ENCODE peak calls at places on chromosomes 7 and 10, in five cellular contexts. N, D, O, U and J are unnamed samples.

GRCh38 chr7:80659120-80660055 is 20.9 kb downstream of the CD36 start:
- DNase-seq in N (peak), D (peak), O (peak), U (peak), J (no peak)

GRCh38 chr7:6161463-6162330 is 110.7 kb downstream of the CYTH3 start:
- DNase-seq in N (no peak), D (no peak), O (no peak), U (no peak), J (no peak)

GRCh38 chr7:25852249-25852994 is 299.6 kb upstream of the NFE2L3 start:
- DNase-seq in N (peak), D (no peak), O (no peak), U (peak), J (no peak)

GRCh38 chr7:141012044-141012685 is 2.6 kb downstream of the MRPS33 start:
- DNase-seq in N (peak), D (peak), O (peak), U (peak), J (no peak)

GRCh38 chr10:35502697-35503096 is 102.4 kb upstream of the GJD4 start:
- DNase-seq in N (no peak), D (no peak), O (no peak), U (no peak), J (no peak)

GRCh38 chr7:152495867-152496266 is 60.1 kb upstream of the KMT2C start:
- DNase-seq in N (no peak), D (no peak), O (no peak), U (no peak), J (no peak)

GRCh38 chr10:11525503-11525902 is 85.9 kb downstream of the USP6NL start:
- DNase-seq in N (peak), D (peak), O (no peak), U (no peak), J (no peak)

GRCh38 chr7:139913006-139913405 is 83.9 kb downstream of the TBXAS1 start:
- DNase-seq in N (no peak), D (no peak), O (no peak), U (no peak), J (no peak)

GRCh38 chr10:49761789-49762565 is at the start of gene OGDHL:
- DNase-seq in N (peak), D (peak), O (peak), U (peak), J (peak)

GRCh38 chr7:113828581-113828980 is 90.2 kb downstream of the PPP1R3A start:
- DNase-seq in N (no peak), D (no peak), O (no peak), U (no peak), J (no peak)

GRCh38 chr10:46545861-46546590 is 10.4 kb downstream of the GPRIN2 start:
- DNase-seq in N (no peak), D (no peak), O (no peak), U (no peak), J (no peak)

GRCh38 chr10:36373424-36374096 is 731.5 kb upstream of the FZD8 start:
- DNase-seq in N (no peak), D (no peak), O (no peak), U (peak), J (no peak)

GRCh38 chr7:13282377-13282980 is 595.0 kb downstream of the ARL4A start:
- DNase-seq in N (peak), D (peak), O (no peak), U (peak), J (no peak)

GRCh38 chr7:13276977-13277376 is 589.5 kb downstream of the ARL4A start:
- DNase-seq in N (peak), D (no peak), O (no peak), U (peak), J (no peak)

GRCh38 chr7:13279854-13280435 is 592.5 kb downstream of the ARL4A start:
- DNase-seq in N (peak), D (peak), O (no peak), U (peak), J (no peak)

DNA sequence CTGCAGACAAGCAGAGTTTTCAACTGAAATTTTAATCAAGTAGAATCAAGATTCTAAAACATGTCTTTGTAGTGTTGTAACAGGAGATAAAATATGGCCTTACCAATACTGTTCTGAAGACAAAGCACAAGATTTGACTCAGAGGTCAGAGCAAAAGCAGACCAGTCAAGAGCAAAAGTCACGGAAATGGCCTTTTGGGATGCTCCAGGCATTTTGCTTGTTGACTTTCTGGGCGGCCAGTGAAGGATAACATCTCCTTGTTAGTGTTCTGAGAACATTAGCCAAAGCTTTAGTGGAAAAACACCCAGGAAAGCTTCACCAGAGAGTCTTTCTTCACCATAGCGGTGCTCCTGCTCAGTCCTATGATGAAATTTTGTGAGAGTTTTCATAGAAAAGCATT is 590.6 kb downstream of the ARL4A start:
- DNase-seq in N (no peak), D (no peak), O (no peak), U (no peak), J (no peak)
- H2AFZ ChIP-seq in N (no peak), D (no peak), O (no peak), U (no peak), J (no peak)

GRCh38 chr10:30709229-30709628 is 79.7 kb upstream of the LYZL2 start:
- DNase-seq in N (no peak), D (no peak), O (no peak), U (no peak), J (no peak)
- TF ChIP-seq CTCF in N (no peak), D (no peak), O (no peak), U (no peak), J (peak)

DNA sequence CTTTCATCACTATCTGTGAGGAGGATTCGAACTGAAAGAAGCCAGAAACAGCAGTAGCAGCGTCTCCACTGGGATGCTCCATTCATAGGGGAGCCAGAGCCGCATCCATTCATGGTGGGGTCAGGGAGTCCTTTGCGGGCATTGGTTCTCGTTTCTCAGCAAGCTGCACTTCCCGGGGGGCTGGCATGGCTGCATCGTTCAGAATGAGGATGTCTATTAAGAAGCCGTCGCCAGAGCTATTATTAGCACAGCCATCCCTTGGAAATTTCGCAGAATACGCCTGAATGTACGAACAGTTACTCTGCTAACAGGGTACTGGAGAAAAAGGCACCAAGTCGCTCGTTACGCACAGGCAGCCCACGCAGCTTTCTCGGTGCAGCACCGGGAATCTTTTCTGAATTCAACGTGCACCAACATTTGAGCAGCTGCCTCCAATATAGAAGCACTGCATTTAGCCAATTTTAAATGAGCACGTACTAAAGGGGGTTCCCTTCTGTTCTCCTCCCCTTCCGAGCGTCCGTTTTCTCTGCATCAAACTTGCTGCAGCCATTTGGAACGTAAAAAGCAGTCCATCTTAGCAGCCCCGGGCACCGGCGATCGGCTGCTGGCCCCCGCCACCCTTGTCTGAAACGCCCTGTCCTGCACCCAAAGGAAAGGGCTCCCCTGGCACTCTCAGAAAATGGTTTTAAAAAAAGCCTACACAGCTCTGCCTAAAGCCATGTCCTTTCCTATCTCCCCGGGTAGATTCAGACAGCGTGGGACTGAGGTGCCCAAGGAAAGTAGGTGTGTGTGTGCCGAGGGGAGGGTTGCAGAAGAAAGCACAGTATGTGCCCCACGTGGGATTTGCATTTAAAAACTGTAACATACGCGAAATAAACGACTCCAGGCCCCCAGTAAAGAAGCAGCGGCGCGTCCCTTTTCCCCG is 304.1 kb downstream of the PRPF18 start:
- DNase-seq in N (peak), D (peak), O (no peak), U (peak), J (no peak)
- H3K9ac ChIP-seq in N (peak), D (peak), O (peak), U (no peak), J (peak)

GRCh38 chr10:120195984-120196712 is 260.9 kb upstream of the PLPP4 start:
- DNase-seq in N (no peak), D (no peak), O (no peak), U (no peak), J (no peak)
- H2AFZ ChIP-seq in N (no peak), D (no peak), O (no peak), U (no peak), J (no peak)

DNA sequence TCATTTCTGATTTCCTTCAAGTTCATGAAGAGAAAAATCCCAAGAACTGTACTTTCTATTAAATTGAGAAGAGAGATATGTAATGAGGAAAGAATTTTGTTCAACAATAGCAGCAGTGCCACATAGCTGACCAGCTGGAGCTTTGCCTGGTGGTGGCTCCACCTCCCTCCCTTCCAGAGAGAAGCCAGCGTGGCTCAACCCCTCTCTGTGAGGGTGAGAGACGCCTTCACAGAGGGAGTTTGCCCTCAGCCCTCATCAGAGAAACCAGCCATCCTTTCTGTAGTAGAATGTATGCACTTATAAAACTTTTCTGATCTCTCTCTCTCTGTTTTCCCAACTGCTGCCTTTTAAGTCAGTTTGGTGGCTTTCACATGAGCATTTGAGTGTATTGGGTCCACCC is 20.5 kb upstream of the COL1A2 start:
- DNase-seq in N (peak), D (peak), O (peak), U (peak), J (no peak)
- TF ChIP-seq CTCF in N (no peak), D (no peak), O (no peak), U (no peak), J (no peak)

DNA sequence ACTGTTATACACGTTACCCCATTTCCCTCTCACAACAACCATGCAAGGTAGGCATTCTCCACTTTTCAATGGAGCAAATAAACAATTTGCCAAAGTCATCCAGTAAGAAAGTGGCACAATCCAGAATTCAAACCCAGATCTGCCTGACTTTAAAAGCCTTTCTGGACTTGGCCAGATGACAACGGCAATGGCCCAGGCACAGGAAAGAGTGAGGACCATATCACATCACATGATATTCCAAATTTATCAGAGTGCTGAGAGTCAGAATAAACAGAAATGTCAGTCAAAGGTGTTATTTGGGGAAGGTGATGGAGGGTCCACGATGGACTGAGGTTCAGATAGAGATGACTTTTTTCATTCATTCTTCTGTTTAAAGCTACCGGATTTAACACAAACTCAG is 48.0 kb downstream of the CALD1 start:
- DNase-seq in N (no peak), D (no peak), O (no peak), U (no peak), J (no peak)
- H3K9ac ChIP-seq in N (peak), D (no peak), O (no peak), U (no peak), J (no peak)

GRCh38 chr10:51022933-51023585 is 51.2 kb upstream of the PRKG1 start:
- DNase-seq in N (no peak), D (no peak), O (no peak), U (no peak), J (no peak)

GRCh38 chr10:51020175-51020574 is 54.1 kb upstream of the PRKG1 start:
- DNase-seq in N (no peak), D (no peak), O (no peak), U (no peak), J (no peak)

GRCh38 chr10:51029172-51029641 is 45.1 kb upstream of the PRKG1 start:
- DNase-seq in N (no peak), D (peak), O (peak), U (no peak), J (no peak)

GRCh38 chr10:51023611-51024010 is 50.7 kb upstream of the PRKG1 start:
- DNase-seq in N (no peak), D (peak), O (no peak), U (no peak), J (no peak)
- H2AFZ ChIP-seq in N (no peak), D (no peak), O (no peak), U (no peak), J (no peak)

GRCh38 chr7:45919231-45919825 is 1.7 kb downstream of the IGFBP3 start:
- DNase-seq in N (no peak), D (no peak), O (no peak), U (peak), J (no peak)

GRCh38 chr7:45921381-45921698 is 268 bp upstream of the IGFBP3 start:
- DNase-seq in N (no peak), D (no peak), O (no peak), U (no peak), J (no peak)

GRCh38 chr7:45918556-45918955 is 2.5 kb downstream of the IGFBP3 start:
- DNase-seq in N (no peak), D (no peak), O (no peak), U (no peak), J (no peak)

GRCh38 chr7:45920543-45921380 is at the start of gene IGFBP3:
- DNase-seq in N (peak), D (peak), O (peak), U (peak), J (no peak)

GRCh38 chr7:45919947-45920542 is 1.0 kb downstream of the IGFBP3 start:
- DNase-seq in N (peak), D (no peak), O (no peak), U (peak), J (no peak)
- TF ChIP-seq CTCF in N (no peak), D (no peak), O (no peak), U (no peak), J (no peak)

GRCh38 chr10:72218756-72219155 is 2.7 kb upstream of the ASCC1 start:
- DNase-seq in N (no peak), D (no peak), O (no peak), U (no peak), J (no peak)
- H3K9ac ChIP-seq in N (no peak), D (no peak), O (no peak), U (peak), J (no peak)